ENCODE peak calls at places on chromosomes 16 and 17, in ten cellular contexts. N is NCI-H2081; W is stomach; T is CD4-positive, CD25-positive, alpha-beta regulatory T cell; G is Kasumi-1; F is GM03348; X is amniotic epithelial cell; R is AML-193; I is A549; Y is DMS79 treated with DMSO at 0.1 percent for 48 hours. B is an unnamed sample.

GRCh38 chr17:81701288-81702071 is 1.7 kb upstream of the MRPL12 start:
- DNase-seq in R (no peak), I (no peak), Y (no peak), G (peak), T (no peak), X (no peak), F (peak), N (no peak), W (no peak), B (no peak)

GRCh38 chr16:4081577-4082021 is 34.6 kb downstream of the ADCY9 start:
- DNase-seq in G (no peak), I (no peak), N (no peak), Y (no peak), X (peak), F (peak), W (no peak), R (no peak), T (no peak), B (peak)

GRCh38 chr17:246851-247421 is 65.5 kb upstream of the DOC2B start:
- DNase-seq in N (no peak), I (no peak), W (no peak), X (no peak), T (no peak), Y (no peak), R (no peak), G (no peak), F (no peak), B (no peak)

GRCh38 chr16:85104821-85105391 is 7.4 kb downstream of the CIBAR2 start:
- DNase-seq in F (no peak), W (no peak), G (peak), T (no peak), R (peak), Y (no peak), I (no peak), N (no peak), X (no peak), B (no peak)

GRCh38 chr17:81116704-81117103 is 48.6 kb upstream of the PVALEF start:
- DNase-seq in F (no peak), X (no peak), I (no peak), T (no peak), W (peak), R (no peak), Y (no peak), G (no peak), N (no peak), B (no peak)

GRCh38 chr17:82037113-82037888 is at the start of gene DCXR:
- DNase-seq in T (peak), W (peak), G (peak), R (peak), Y (peak), N (peak), F (peak), X (peak), I (peak), B (peak)

GRCh38 chr16:87634411-87634810 is 32.1 kb downstream of the JPH3 start:
- DNase-seq in G (no peak), Y (no peak), R (no peak), I (no peak), X (no peak), T (no peak), W (no peak), F (no peak), N (no peak), B (no peak)

GRCh38 chr17:49779730-49780220 is 8.7 kb upstream of the KAT7 start:
- DNase-seq in I (peak), Y (peak), T (no peak), X (peak), W (no peak), N (peak), G (peak), F (peak), R (peak), B (peak)

GRCh38 chr16:80614908-80615696 is 74.3 kb downstream of the DYNLRB2 start:
- DNase-seq in I (peak), X (peak), Y (no peak), W (no peak), G (no peak), N (no peak), T (no peak), R (no peak), F (peak), B (no peak)

GRCh38 chr16:49617016-49617569 is 238.8 kb downstream of the ZNF423 start:
- DNase-seq in W (no peak), R (no peak), F (no peak), N (no peak), I (no peak), G (no peak), X (no peak), Y (no peak), T (no peak), B (no peak)

GRCh38 chr16:4847774-4848587 is 700 bp downstream of the UBN1 start:
- DNase-seq in I (peak), N (peak), W (peak), G (peak), Y (peak), F (peak), R (no peak), X (peak), T (peak), B (no peak)

GRCh38 chr16:23692190-23692837 is 13.6 kb downstream of the PLK1 start:
- DNase-seq in F (no peak), Y (no peak), R (no peak), G (no peak), X (no peak), W (no peak), T (no peak), I (no peak), N (no peak), B (no peak)

GRCh38 chr16:11696266-11697012 is 28.2 kb downstream of the SNN start:
- DNase-seq in F (no peak), Y (no peak), T (no peak), N (no peak), I (no peak), X (no peak), G (no peak), R (no peak), W (no peak), B (no peak)

GRCh38 chr16:66247516-66248089 is 118.9 kb upstream of the CDH5 start:
- DNase-seq in G (no peak), F (peak), X (peak), I (no peak), W (no peak), R (no peak), N (no peak), T (no peak), Y (no peak), B (no peak)

GRCh38 chr16:85699628-85700027 is 10.9 kb upstream of the GINS2 start:
- DNase-seq in W (no peak), G (no peak), X (peak), R (no peak), T (no peak), F (peak), I (no peak), N (no peak), Y (no peak), B (no peak)

GRCh38 chr17:41507315-41507880 is 2.0 kb upstream of the KRT13 start:
- DNase-seq in T (no peak), X (peak), R (no peak), I (no peak), G (no peak), Y (no peak), N (no peak), F (no peak), W (no peak), B (no peak)

B was measured in NCI-H2227 treated with DMSO at 0.1 percent for 48 hours.